ENCODE peak calls at places on chromosome 2, in eight cellular contexts. X is M059J, F is Daoy, G is NCI-H510A, J is NCI-H774, I is fibroblast of lung, W is GM03348, B is globus pallidus. E is an unnamed sample.

GRCh38 chr2:235639387-235639786 is 145.5 kb downstream of the AGAP1 start:
- DNase-seq in X (peak), F (peak), G (no peak), J (no peak), I (peak), W (peak), B (peak), E (peak)

GRCh38 chr2:189391201-189391600 is 50.1 kb upstream of the WDR75 start:
- DNase-seq in X (no peak), F (no peak), G (no peak), J (no peak), I (no peak), W (no peak), B (no peak), E (no peak)

GRCh38 chr2:82089518-82089917 is 1785.0 kb upstream of the LRRTM1 start:
- DNase-seq in X (no peak), F (no peak), G (no peak), J (no peak), I (no peak), W (no peak), B (no peak), E (no peak)

GRCh38 chr2:105929506-105929905 is 184.8 kb downstream of the NCK2 start:
- DNase-seq in X (peak), F (peak), G (no peak), J (no peak), I (no peak), W (no peak), B (no peak), E (no peak)

GRCh38 chr2:63888490-63889402 is 47.0 kb downstream of the UGP2 start:
- DNase-seq in X (peak), F (peak), G (peak), J (peak), I (peak), W (peak), B (peak), E (peak)

GRCh38 chr2:71833855-71834554 is 313.7 kb downstream of the CYP26B1 start:
- DNase-seq in X (peak), F (peak), G (no peak), J (no peak), I (peak), W (peak), B (no peak), E (no peak)

GRCh38 chr2:158154596-158154995 is 52.9 kb downstream of the UPP2 start:
- DNase-seq in X (no peak), F (no peak), G (no peak), J (no peak), I (no peak), W (no peak), B (no peak), E (no peak)

GRCh38 chr2:76044701-76045100 is 334.0 kb upstream of the GCFC2 start:
- DNase-seq in X (no peak), F (no peak), G (no peak), J (no peak), I (no peak), W (no peak), B (no peak), E (no peak)